ENCODE peak calls at places on chromosomes 6 and 20, in seven cellular contexts. F is IMR-90; Q is CD8-positive, alpha-beta memory T cell; C is psoas muscle; P is heart right ventricle; V is heart left ventricle; T is hepatocyte. Y is an unnamed sample.

GRCh38 chr6:169784941-169785340 is 33.5 kb downstream of the ERMARD start:
- DNase-seq in F (no peak), Q (no peak), C (no peak), P (no peak), V (no peak), T (no peak), Y (no peak)

GRCh38 chr6:85395746-85396145 is 54.1 kb upstream of the NT5E start:
- DNase-seq in F (no peak), Q (no peak), C (no peak), P (no peak), V (no peak), T (no peak), Y (no peak)

GRCh38 chr6:14681699-14682487 is 564.0 kb upstream of the JARID2 start:
- DNase-seq in F (no peak), Q (no peak), C (no peak), P (no peak), V (no peak), T (no peak), Y (no peak)

GRCh38 chr6:11625302-11625701 is 87.8 kb downstream of the TMEM170B start:
- DNase-seq in F (no peak), Q (no peak), C (no peak), P (no peak), V (no peak), T (no peak), Y (no peak)

GRCh38 chr6:30151580-30151979 is 9.4 kb downstream of the TRIM10 start:
- DNase-seq in F (no peak), Q (no peak), C (no peak), P (no peak), V (no peak), T (no peak), Y (no peak)

GRCh38 chr20:48923149-48923718 is 1.7 kb downstream of the ARFGEF2 start:
- DNase-seq in F (no peak), Q (no peak), C (no peak), P (no peak), V (no peak), T (no peak), Y (no peak)

GRCh38 chr6:152356659-152357058 is 280.5 kb downstream of the SYNE1 start:
- DNase-seq in F (peak; percentile 47), Q (no peak), C (no peak), P (no peak), V (no peak), T (peak; percentile 32), Y (no peak)

GRCh38 chr20:40551125-40551530 is 137.9 kb downstream of the MAFB start:
- DNase-seq in F (no peak), Q (no peak), C (peak; percentile 72), P (peak; percentile 49), V (peak; percentile 31), T (peak; percentile 37), Y (peak; percentile 45)

GRCh38 chr6:167094820-167095637 is 27.9 kb upstream of the CCR6 start:
- DNase-seq in F (no peak), Q (no peak), C (no peak), P (no peak), V (no peak), T (no peak), Y (no peak)

GRCh38 chr20:63268256-63268655 is 4.4 kb upstream of the ARFGAP1 start:
- DNase-seq in F (no peak), Q (no peak), C (no peak), P (no peak), V (no peak), T (no peak), Y (no peak)

DNA sequence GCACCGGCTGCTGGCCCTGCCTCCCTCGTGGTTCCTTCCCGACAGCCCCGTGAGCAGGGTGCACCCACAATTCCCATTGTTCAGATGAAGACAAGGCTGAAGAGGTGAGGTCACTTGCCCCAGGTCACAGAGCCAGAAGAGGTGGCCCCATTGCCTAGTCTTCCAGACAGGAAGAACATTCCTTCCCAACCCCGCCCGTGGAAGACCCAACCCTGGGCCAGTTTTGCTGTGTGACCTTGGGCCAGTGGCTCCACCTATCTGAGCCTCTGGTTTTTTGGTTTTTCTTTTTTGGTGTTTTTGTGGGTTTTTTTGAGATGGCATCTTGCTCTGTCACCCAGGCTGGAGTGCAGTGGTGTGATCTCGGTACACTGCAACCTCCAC is 61.7 kb downstream of the RIPOR3 start:
- DNase-seq in F (no peak), Q (no peak), C (no peak), P (no peak), V (no peak), T (no peak), Y (no peak)
- H3K4me3 ChIP-seq in F (no peak overlapping the region), Q (no peak overlapping the region), C (no peak overlapping the region), P (no peak overlapping the region), V (no peak overlapping the region), T (no peak overlapping the region), Y (no peak overlapping the region)

DNA sequence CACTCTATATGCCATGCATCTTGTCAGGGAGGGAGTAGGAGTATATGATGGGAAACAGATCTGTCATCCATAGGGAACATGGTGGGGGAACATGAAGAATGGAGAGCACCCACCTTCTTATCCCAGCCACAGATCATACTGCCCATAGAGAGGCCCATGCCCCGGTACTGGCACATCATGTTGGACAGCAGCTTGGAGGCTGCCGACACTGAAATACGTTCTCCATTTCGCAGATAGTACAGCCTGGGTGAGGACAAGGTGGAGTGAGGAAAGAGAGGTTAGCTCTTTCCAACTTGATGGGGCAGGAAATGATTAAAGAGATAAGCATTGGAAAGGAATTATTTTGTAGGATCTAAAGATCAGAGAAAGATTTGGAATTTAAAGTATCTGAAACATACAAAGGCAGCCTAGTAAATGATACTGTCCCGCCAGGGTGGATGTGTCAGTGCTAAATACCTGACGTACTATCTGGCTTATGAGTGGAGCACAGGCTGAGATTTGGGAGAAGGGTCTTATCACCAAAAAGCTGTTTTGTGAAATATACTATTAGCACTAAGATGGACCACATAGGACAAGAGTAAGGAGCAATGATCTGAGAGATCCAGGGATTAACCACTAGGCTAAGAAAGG is 1.7 kb downstream of the PSMB8 start:
- DNase-seq in F (no peak), Q (no peak), C (no peak), P (no peak), V (no peak), T (no peak), Y (no peak)
- H3K4me1 ChIP-seq in F (peaks cover 8% of the 10 kb centered on the region), Q (peaks cover 72% of the 10 kb centered on the region), C (peaks cover 12% of the 10 kb centered on the region), P (peaks cover 78% of the 10 kb centered on the region), V (peaks cover 41% of the 10 kb centered on the region), T (peaks cover 7% of the 10 kb centered on the region), Y (peaks cover 5% of the 10 kb centered on the region)

GRCh38 chr6:41252401-41252800 is 24.3 kb downstream of the TREML4 start:
- DNase-seq in F (no peak), Q (no peak), C (no peak), P (no peak), V (no peak), T (no peak), Y (no peak)

GRCh38 chr6:41258196-41258493 is 28.3 kb downstream of the TREM1 start:
- DNase-seq in F (no peak), Q (no peak), C (no peak), P (no peak), V (no peak), T (no peak), Y (no peak)

GRCh38 chr6:41255638-41256246 is 27.6 kb downstream of the TREML4 start:
- DNase-seq in F (no peak), Q (no peak), C (no peak), P (no peak), V (no peak), T (no peak), Y (no peak)

GRCh38 chr6:41257369-41258195 is 28.9 kb downstream of the TREM1 start:
- DNase-seq in F (peak; percentile 44), Q (no peak), C (no peak), P (no peak), V (peak; percentile 42), T (peak; percentile 56), Y (no peak)

GRCh38 chr6:41256383-41256782 is 28.2 kb downstream of the TREML4 start:
- DNase-seq in F (no peak), Q (no peak), C (no peak), P (no peak), V (no peak), T (no peak), Y (no peak)
- H3K27me3 ChIP-seq in F (no peaks in the 10 kb centered on the region), Q (no peaks in the 10 kb centered on the region), C (no peaks in the 10 kb centered on the region), P (peaks cover 5% of the 10 kb centered on the region), V (no peaks in the 10 kb centered on the region), T (no peaks in the 10 kb centered on the region), Y (no peaks in the 10 kb centered on the region)

GRCh38 chr6:43115365-43115764 is 39.3 kb downstream of the PTK7 start:
- DNase-seq in F (no peak), Q (no peak), C (no peak), P (no peak), V (no peak), T (no peak), Y (no peak)

GRCh38 chr6:43120101-43120730 is 44.1 kb downstream of the PTK7 start:
- DNase-seq in F (no peak), Q (no peak), C (no peak), P (no peak), V (no peak), T (no peak), Y (no peak)

GRCh38 chr6:43122146-43122545 is 46.0 kb downstream of the PTK7 start:
- DNase-seq in F (no peak), Q (no peak), C (no peak), P (no peak), V (no peak), T (no peak), Y (no peak)

GRCh38 chr6:43120938-43121913 is 45.1 kb downstream of the PTK7 start:
- DNase-seq in F (peak; percentile 98), Q (no peak), C (peak; percentile 86), P (peak; percentile 53), V (peak; percentile 72), T (peak; percentile 87), Y (peak; percentile 41)

DNA sequence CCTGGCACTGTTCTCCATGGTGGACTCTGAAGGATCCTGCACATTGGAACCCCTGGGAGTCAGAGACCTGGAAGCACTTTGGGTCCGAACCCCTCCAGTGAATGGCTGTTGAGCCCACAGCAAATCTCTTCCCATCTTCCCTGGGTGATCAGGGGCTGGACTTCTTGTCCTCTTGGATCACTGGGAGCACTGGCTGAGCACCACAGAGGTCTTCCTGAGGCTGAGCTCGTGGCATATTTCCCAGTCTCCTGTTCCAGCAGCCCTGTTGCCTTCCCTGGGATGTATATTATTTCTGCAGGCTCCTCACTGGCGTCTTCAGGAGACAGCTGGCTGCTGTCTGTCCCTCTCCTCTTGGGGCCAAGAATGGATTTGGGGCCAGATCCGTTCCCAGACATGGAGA is 43.3 kb downstream of the PTK7 start:
- DNase-seq in F (no peak), Q (no peak), C (no peak), P (no peak), V (no peak), T (no peak), Y (no peak)
- H3K4me3 ChIP-seq in F (no peak overlapping the region), Q (no peak overlapping the region), C (no peak overlapping the region), P (no peak overlapping the region), V (no peak overlapping the region), T (no peak overlapping the region), Y (no peak overlapping the region)

DNA sequence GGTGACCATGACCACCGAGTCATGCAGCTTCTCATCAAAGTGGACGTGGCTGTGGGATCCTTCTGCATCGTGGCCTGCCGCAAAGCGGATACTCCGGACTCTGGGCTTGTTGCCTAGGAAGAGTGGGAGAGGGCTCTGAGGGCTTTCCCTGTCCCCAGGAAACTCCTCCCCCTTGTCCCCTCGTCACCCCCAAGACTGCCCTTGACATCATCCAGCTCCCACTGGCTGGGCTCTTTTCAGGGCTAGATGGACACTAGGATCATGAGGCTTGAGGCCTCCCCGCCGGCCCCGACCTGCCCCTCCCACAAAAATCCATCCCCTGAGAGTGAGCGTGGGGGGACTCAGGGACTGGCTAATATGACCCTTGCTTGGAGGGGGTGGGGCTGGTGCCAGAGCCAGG is 9.0 kb downstream of the ADISSP start:
- DNase-seq in F (no peak), Q (no peak), C (no peak), P (peak; percentile 51), V (peak; percentile 59), T (no peak), Y (no peak)
- H3K4me1 ChIP-seq in F (no peaks in the 10 kb centered on the region), Q (no peaks in the 10 kb centered on the region), C (no peaks in the 10 kb centered on the region), P (peaks cover 19% of the 10 kb centered on the region), V (peaks cover 24% of the 10 kb centered on the region), T (no peaks in the 10 kb centered on the region), Y (no peaks in the 10 kb centered on the region)